ENCODE peak calls at places on chromosomes 13 and 19, in eight cellular contexts. X is neural crest cell, C is heart left ventricle, G is mammary epithelial cell, Z is PC-3, L is lower leg skin, R is A549, Y is dorsolateral prefrontal cortex. I is an unnamed sample.
A peak's percentile ranks its signal among the peaks of the same experiment; 100 is the strongest.

GRCh38 chr13:30705672-30706071 is 29.7 kb upstream of the ALOX5AP start:
- DNase-seq in Y (no peak), X (no peak), G (peak; percentile 65), L (no peak), Z (peak; percentile 80), R (peak; percentile 5), C (no peak), I (peak; percentile 65)

GRCh38 chr19:21022996-21023395 is 2.5 kb downstream of the ZNF430 start:
- DNase-seq in C (no peak), G (peak; percentile 87), Y (no peak), Z (peak; percentile 66), R (no peak), X (no peak), L (no peak), I (peak; percentile 78)

GRCh38 chr19:18109731-18110671 is 12.4 kb downstream of the MAST3 start:
- DNase-seq in R (no peak), C (peak; percentile 74), G (no peak), Y (no peak), X (peak; percentile 37), L (no peak), Z (peak; percentile 29), I (peak; percentile 41)

GRCh38 chr19:23597661-23598060 is 89.4 kb downstream of the ZNF675 start:
- DNase-seq in Z (no peak), R (no peak), X (no peak), Y (no peak), G (no peak), C (no peak), L (no peak), I (no peak)

GRCh38 chr13:71290963-71291937 is 575.8 kb downstream of the DACH1 start:
- DNase-seq in Z (peak; percentile 71), G (peak; percentile 43), L (no peak), C (peak; percentile 34), Y (no peak), X (no peak), R (peak; percentile 73), I (peak; percentile 48)

GRCh38 chr13:30576528-30576927 is 41.2 kb upstream of the USPL1 start:
- DNase-seq in Z (peak; percentile 27), C (peak; percentile 32), G (peak; percentile 73), X (no peak), R (no peak), L (no peak), Y (no peak), I (peak; percentile 57)

GRCh38 chr19:54473071-54473941 is at the start of gene CDC42EP5:
- DNase-seq in Y (no peak), X (peak; percentile 33), R (no peak), L (peak; percentile 95), G (peak; percentile 65), C (peak; percentile 77), Z (no peak), I (no peak)

GRCh38 chr19:1066251-1066747 is 668 bp upstream of the ARHGAP45 start:
- DNase-seq in L (no peak), R (no peak), X (no peak), G (no peak), Z (peak; percentile 57), C (no peak), Y (no peak), I (peak; percentile 39)

GRCh38 chr13:70188567-70188966 is 80.3 kb upstream of the KLHL1 start:
- DNase-seq in Y (no peak), C (no peak), X (no peak), G (no peak), L (no peak), R (no peak), Z (no peak), I (no peak)

GRCh38 chr19:4345656-4346383 is 2.5 kb downstream of the MPND start:
- DNase-seq in L (no peak), X (no peak), Y (no peak), C (no peak), Z (no peak), G (no peak), R (no peak), I (no peak)

GRCh38 chr13:107284168-107284567 is 716.2 kb upstream of the ARGLU1 start:
- DNase-seq in Y (no peak), Z (peak; percentile 37), R (no peak), C (no peak), G (no peak), X (no peak), L (no peak), I (peak; percentile 33)

GRCh38 chr19:9140159-9140874 is at the start of gene ZNF317:
- DNase-seq in Y (peak; percentile 92), Z (peak; percentile 97), R (peak; percentile 91), L (peak; percentile 98), G (peak; percentile 85), X (peak; percentile 75), C (peak; percentile 96), I (peak; percentile 95)

GRCh38 chr19:45037393-45038169 is 1.3 kb upstream of the CLASRP start:
- DNase-seq in X (no peak), R (no peak), Y (no peak), L (no peak), G (no peak), Z (no peak), C (no peak), I (no peak)

GRCh38 chr13:91078093-91078679 is 269.3 kb upstream of the MIR17HG start:
- DNase-seq in X (no peak), G (no peak), C (no peak), Z (peak; percentile 21), Y (no peak), L (no peak), R (peak; percentile 1), I (peak; percentile 36)

GRCh38 chr13:28528848-28529247 is 33.9 kb upstream of the FLT1 start:
- DNase-seq in L (no peak), R (no peak), Z (peak; percentile 34), Y (no peak), X (no peak), G (no peak), C (no peak), I (peak; percentile 33)
- TF ChIP-seq CTCF in L (no peak), R (no peak), Z (peak; percentile 34), Y (no peak), X (no peak), G (no peak), C (no peak), I (no peak)

DNA sequence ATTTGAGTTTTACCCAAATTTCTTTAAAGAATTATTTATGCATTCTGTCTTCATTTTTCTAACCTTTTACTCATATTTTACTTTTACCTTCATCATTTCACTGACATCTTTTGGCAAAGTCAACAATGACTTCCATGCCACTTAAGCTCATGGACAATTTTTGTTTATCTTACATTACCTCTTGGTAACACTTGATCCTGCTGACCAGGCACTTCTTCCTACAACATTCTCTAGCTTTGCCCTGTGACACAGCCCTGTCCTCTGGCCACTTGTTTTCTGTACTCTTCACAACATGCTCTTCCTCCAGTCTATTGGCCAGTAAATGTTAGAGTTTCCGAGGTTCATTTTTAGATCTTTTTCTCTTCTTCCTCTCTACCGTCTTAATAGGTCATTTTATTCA is 377.2 kb downstream of the SUCLA2 start:
- DNase-seq in Z (no peak), R (no peak), G (no peak), Y (no peak), L (no peak), C (no peak), X (no peak), I (no peak)
- TF ChIP-seq CTCF in Z (no peak), R (no peak), G (no peak), Y (no peak), L (no peak), C (no peak), X (no peak), I (no peak)

DNA sequence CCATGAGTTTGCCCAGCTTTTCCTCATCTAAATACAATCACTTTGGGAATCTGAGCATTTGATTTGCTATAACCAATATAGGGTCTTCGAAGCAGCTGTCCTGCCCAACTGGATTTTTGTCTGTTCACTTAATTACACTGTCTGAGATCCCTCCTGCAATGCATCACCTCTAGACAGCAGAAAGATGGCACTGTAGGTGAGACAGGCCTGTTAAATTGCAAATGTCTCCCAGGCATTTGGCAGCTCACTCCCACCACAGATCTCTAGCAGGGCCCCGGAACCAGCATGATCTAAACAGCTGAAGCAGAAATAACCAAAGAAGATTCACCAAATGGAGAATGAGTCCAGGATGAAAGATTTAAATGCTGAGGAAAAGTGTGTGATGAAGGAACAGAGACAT is 41.9 kb upstream of the SERPINE3 start:
- DNase-seq in R (no peak), G (no peak), X (no peak), Y (no peak), L (no peak), Z (no peak), C (no peak), I (no peak)
- TF ChIP-seq CTCF in R (no peak), G (no peak), X (no peak), Y (no peak), L (no peak), Z (peak; percentile 9), C (no peak), I (no peak)

GRCh38 chr13:59408738-59409137 is 755.0 kb downstream of the DIAPH3 start:
- DNase-seq in R (no peak), G (no peak), L (no peak), Z (no peak), X (no peak), C (no peak), Y (no peak), I (no peak)

GRCh38 chr13:59409211-59409610 is 754.5 kb downstream of the DIAPH3 start:
- DNase-seq in C (peak; percentile 80), X (no peak), Y (no peak), Z (no peak), R (no peak), L (no peak), G (no peak), I (no peak)

GRCh38 chr13:59415498-59415897 is 748.2 kb downstream of the DIAPH3 start:
- DNase-seq in Z (no peak), X (no peak), R (no peak), C (no peak), G (no peak), L (no peak), Y (no peak), I (no peak)

GRCh38 chr13:59413121-59413520 is 750.6 kb downstream of the DIAPH3 start:
- DNase-seq in L (no peak), Y (no peak), Z (no peak), X (no peak), C (no peak), R (no peak), G (no peak), I (no peak)

GRCh38 chr13:59409651-59410200 is 754.0 kb downstream of the DIAPH3 start:
- DNase-seq in R (no peak), L (no peak), G (no peak), Z (no peak), C (no peak), Y (no peak), X (no peak), I (no peak)
- TF ChIP-seq CTCF in R (no peak), L (no peak), G (no peak), Z (no peak), C (no peak), Y (no peak), X (no peak), I (no peak)